ENCODE peak calls at places on chromosomes 7 and 10, in six cellular contexts. One of them, this sample, is unnamed.

GRCh38 chr10:5317547-5318107 is 47.1 kb upstream of the UCN3 start:
- DNase-seq in IMR-90: peak; percentile 73
- DNase-seq in GM12891: no peak
- DNase-seq in upper lobe of left lung: peak; percentile 29
- DNase-seq in stomach: no peak
- DNase-seq in sigmoid colon: no peak
- DNase-seq in this sample: peak; percentile 42

GRCh38 chr10:4691776-4692175 is 134.2 kb upstream of the AKR1E2 start:
- DNase-seq in IMR-90: peak; percentile 66
- DNase-seq in GM12891: no peak
- DNase-seq in upper lobe of left lung: no peak
- DNase-seq in stomach: no peak
- DNase-seq in sigmoid colon: no peak
- DNase-seq in this sample: no peak

GRCh38 chr10:78339251-78339650 is 305.6 kb downstream of the RPS24 start:
- DNase-seq in IMR-90: no peak
- DNase-seq in GM12891: no peak
- DNase-seq in upper lobe of left lung: peak; percentile 13
- DNase-seq in stomach: peak; percentile 21
- DNase-seq in sigmoid colon: peak; percentile 58
- DNase-seq in this sample: no peak

GRCh38 chr7:99563650-99564049 is 5.2 kb downstream of the ZNF655 start:
- DNase-seq in IMR-90: peak; percentile 80
- DNase-seq in GM12891: no peak
- DNase-seq in upper lobe of left lung: no peak
- DNase-seq in stomach: no peak
- DNase-seq in sigmoid colon: no peak
- DNase-seq in this sample: peak; percentile 40

GRCh38 chr7:35232994-35233393 is 20.9 kb downstream of the TBX20 start:
- DNase-seq in IMR-90: no peak
- DNase-seq in GM12891: no peak
- DNase-seq in upper lobe of left lung: no peak
- DNase-seq in stomach: no peak
- DNase-seq in sigmoid colon: no peak
- DNase-seq in this sample: no peak

GRCh38 chr7:37083311-37084096 is 359.2 kb upstream of the AOAH start:
- DNase-seq in IMR-90: peak; percentile 46
- DNase-seq in GM12891: no peak
- DNase-seq in upper lobe of left lung: no peak
- DNase-seq in stomach: no peak
- DNase-seq in sigmoid colon: peak; percentile 87
- DNase-seq in this sample: no peak

GRCh38 chr10:12504176-12504575 is 154.8 kb downstream of the CAMK1D start:
- DNase-seq in IMR-90: no peak
- DNase-seq in GM12891: no peak
- DNase-seq in upper lobe of left lung: peak; percentile 12
- DNase-seq in stomach: peak; percentile 15
- DNase-seq in sigmoid colon: no peak
- DNase-seq in this sample: no peak

GRCh38 chr7:102463841-102464576 is 654 bp downstream of the ALKBH4 start:
- DNase-seq in IMR-90: no peak
- DNase-seq in GM12891: no peak
- DNase-seq in upper lobe of left lung: no peak
- DNase-seq in stomach: no peak
- DNase-seq in sigmoid colon: no peak
- DNase-seq in this sample: no peak

GRCh38 chr7:28411876-28412662 is at the start of gene CREB5:
- DNase-seq in IMR-90: peak; percentile 42
- DNase-seq in GM12891: no peak
- DNase-seq in upper lobe of left lung: no peak
- DNase-seq in stomach: no peak
- DNase-seq in sigmoid colon: no peak
- DNase-seq in this sample: no peak

GRCh38 chr10:91681361-91682276 is 48.7 kb upstream of the PPP1R3C start:
- DNase-seq in IMR-90: no peak
- DNase-seq in GM12891: no peak
- DNase-seq in upper lobe of left lung: no peak
- DNase-seq in stomach: no peak
- DNase-seq in sigmoid colon: no peak
- DNase-seq in this sample: no peak

GRCh38 chr7:116630357-116630756 is 41.6 kb upstream of the MET start:
- DNase-seq in IMR-90: no peak
- DNase-seq in GM12891: peak; percentile 6
- DNase-seq in upper lobe of left lung: no peak
- DNase-seq in stomach: no peak
- DNase-seq in sigmoid colon: no peak
- DNase-seq in this sample: no peak

GRCh38 chr10:34916368-34916767 is 101.3 kb upstream of the PARD3 start:
- DNase-seq in IMR-90: peak; percentile 94
- DNase-seq in GM12891: no peak
- DNase-seq in upper lobe of left lung: no peak
- DNase-seq in stomach: no peak
- DNase-seq in sigmoid colon: no peak
- DNase-seq in this sample: peak; percentile 34

GRCh38 chr10:3400368-3400767 is 227.8 kb upstream of the PITRM1 start:
- DNase-seq in IMR-90: peak; percentile 59
- DNase-seq in GM12891: no peak
- DNase-seq in upper lobe of left lung: no peak
- DNase-seq in stomach: no peak
- DNase-seq in sigmoid colon: no peak
- DNase-seq in this sample: no peak

GRCh38 chr10:70267161-70267933 is 16.5 kb downstream of the NPFFR1 start:
- DNase-seq in IMR-90: peak; percentile 98
- DNase-seq in GM12891: no peak
- DNase-seq in upper lobe of left lung: peak; percentile 33
- DNase-seq in stomach: no peak
- DNase-seq in sigmoid colon: no peak
- DNase-seq in this sample: peak; percentile 96

DNA sequence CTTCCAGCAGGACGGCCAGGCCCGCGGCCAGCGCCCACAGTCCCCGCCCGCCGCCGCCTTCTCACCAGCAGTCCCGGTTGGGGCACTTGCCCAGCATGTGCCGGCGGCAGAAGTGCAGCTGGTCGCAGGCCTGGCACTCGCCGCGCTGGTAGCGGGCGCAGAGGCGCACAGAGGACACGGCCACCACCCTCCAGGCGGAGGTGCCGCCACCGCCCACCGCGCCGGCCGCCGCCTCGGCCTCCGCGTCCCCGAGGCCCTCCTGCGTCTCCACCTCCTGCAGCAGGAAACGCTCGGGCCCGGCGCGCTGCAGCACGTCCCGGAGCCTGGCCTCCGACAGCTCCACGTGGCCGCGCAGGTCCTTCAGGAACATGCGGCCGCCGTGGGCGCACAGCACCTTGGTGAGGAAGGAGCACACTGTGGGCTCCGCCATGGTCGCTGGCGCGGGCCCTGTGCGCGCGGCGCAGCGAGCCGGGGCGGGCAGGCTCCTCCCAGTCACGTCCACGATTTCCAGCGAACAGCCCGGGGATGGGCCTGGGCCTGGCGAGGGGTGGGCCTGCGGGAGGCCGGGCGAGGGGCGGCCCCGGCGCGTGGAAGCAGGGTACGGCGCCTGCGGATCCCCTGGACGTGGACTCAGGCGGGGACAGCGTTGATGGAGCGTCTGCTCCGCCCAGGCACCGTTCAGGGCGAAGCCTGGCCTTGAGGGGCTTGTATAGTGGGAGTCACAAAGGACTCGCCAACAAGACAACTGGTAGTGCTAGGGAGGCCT is at the start of gene ZC3HAV1L:
- DNase-seq in IMR-90: peak; percentile 63
- DNase-seq in GM12891: peak; percentile 79
- DNase-seq in upper lobe of left lung: peak; percentile 31
- DNase-seq in stomach: peak; percentile 60
- DNase-seq in sigmoid colon: peak; percentile 77
- DNase-seq in this sample: no peak
- TF ChIP-seq POLR2A in IMR-90: no peak
- TF ChIP-seq POLR2A in GM12891: peak; percentile 70
- TF ChIP-seq POLR2A in upper lobe of left lung: peak; percentile 30
- TF ChIP-seq POLR2A in stomach: no peak
- TF ChIP-seq POLR2A in sigmoid colon: no peak
- TF ChIP-seq POLR2A in this sample: peak; percentile 52

GRCh38 chr7:22732556-22733126 is 5.6 kb downstream of the IL6 start:
- DNase-seq in IMR-90: peak; percentile 45
- DNase-seq in GM12891: no peak
- DNase-seq in upper lobe of left lung: no peak
- DNase-seq in stomach: no peak
- DNase-seq in sigmoid colon: no peak
- DNase-seq in this sample: no peak
- TF ChIP-seq POLR2A in IMR-90: peak; percentile 94
- TF ChIP-seq POLR2A in GM12891: no peak
- TF ChIP-seq POLR2A in upper lobe of left lung: no peak
- TF ChIP-seq POLR2A in stomach: no peak
- TF ChIP-seq POLR2A in sigmoid colon: no peak
- TF ChIP-seq POLR2A in this sample: no peak

GRCh38 chr7:26153823-26154783 is 2.1 kb downstream of the NFE2L3 start:
- DNase-seq in IMR-90: peak; percentile 68
- DNase-seq in GM12891: no peak
- DNase-seq in upper lobe of left lung: peak; percentile 36
- DNase-seq in stomach: peak; percentile 77
- DNase-seq in sigmoid colon: no peak
- DNase-seq in this sample: peak; percentile 94

GRCh38 chr7:26155531-26156375 is 3.8 kb downstream of the NFE2L3 start:
- DNase-seq in IMR-90: peak; percentile 67
- DNase-seq in GM12891: no peak
- DNase-seq in upper lobe of left lung: peak; percentile 65
- DNase-seq in stomach: no peak
- DNase-seq in sigmoid colon: no peak
- DNase-seq in this sample: peak; percentile 55

GRCh38 chr7:26159243-26159642 is 7.2 kb downstream of the NFE2L3 start:
- DNase-seq in IMR-90: no peak
- DNase-seq in GM12891: no peak
- DNase-seq in upper lobe of left lung: no peak
- DNase-seq in stomach: no peak
- DNase-seq in sigmoid colon: no peak
- DNase-seq in this sample: peak; percentile 32

GRCh38 chr7:26157520-26158105 is 5.6 kb downstream of the NFE2L3 start:
- DNase-seq in IMR-90: no peak
- DNase-seq in GM12891: no peak
- DNase-seq in upper lobe of left lung: no peak
- DNase-seq in stomach: no peak
- DNase-seq in sigmoid colon: no peak
- DNase-seq in this sample: no peak

DNA sequence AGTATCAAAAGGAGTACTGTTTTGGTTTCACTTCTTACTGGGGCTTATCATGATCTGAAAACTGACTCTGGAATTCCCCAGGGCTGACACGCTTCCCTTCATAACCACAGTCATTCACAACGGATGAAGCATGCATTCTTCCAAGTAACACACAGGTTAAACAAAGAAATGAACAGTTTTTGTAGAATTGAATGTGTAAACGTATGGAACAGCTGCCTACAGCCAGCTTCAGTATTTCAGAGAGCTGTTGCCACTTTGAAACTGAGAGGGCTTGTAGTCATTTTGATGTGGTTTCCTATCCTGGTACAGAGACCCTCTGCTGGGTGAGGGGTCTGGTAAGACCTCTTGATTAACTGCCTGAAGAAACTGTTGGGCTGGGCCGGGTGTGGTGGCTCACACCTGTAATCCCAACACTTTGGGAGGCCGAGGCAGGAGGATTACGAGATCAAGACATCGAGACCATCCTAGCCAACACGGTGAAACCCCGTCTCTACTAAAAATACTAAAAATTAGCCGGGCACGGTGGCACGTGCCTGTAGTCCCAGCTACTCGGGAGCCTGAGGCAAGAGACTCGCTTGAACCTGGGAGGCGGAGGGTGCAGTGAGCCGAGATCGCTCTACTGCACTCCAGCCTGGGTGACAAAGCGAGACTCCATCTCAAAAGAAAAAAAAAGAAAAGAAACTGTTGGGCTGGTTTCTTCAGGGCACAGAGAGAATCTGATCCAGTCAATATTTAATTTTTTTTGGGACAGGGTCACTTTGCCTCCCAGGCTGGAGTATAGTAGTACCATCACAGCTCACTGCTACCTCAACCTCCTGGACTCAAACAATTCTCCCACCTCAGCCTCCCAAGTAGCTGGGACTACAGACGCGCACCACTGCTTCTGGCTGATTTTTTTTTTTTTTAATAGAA is 4.7 kb downstream of the NFE2L3 start:
- DNase-seq in IMR-90: peak; percentile 97
- DNase-seq in GM12891: no peak
- DNase-seq in upper lobe of left lung: no peak
- DNase-seq in stomach: no peak
- DNase-seq in sigmoid colon: no peak
- DNase-seq in this sample: peak; percentile 57
- TF ChIP-seq POLR2A in IMR-90: no peak
- TF ChIP-seq POLR2A in GM12891: peak; percentile 57
- TF ChIP-seq POLR2A in upper lobe of left lung: no peak
- TF ChIP-seq POLR2A in stomach: no peak
- TF ChIP-seq POLR2A in sigmoid colon: no peak
- TF ChIP-seq POLR2A in this sample: no peak

GRCh38 chr7:32891800-32892520 is 400 bp upstream of the KBTBD2 start:
- DNase-seq in IMR-90: peak; percentile 92
- DNase-seq in GM12891: peak; percentile 71
- DNase-seq in upper lobe of left lung: peak; percentile 96
- DNase-seq in stomach: peak; percentile 95
- DNase-seq in sigmoid colon: peak; percentile 98
- DNase-seq in this sample: peak; percentile 93

GRCh38 chr7:32892521-32893224 is 1.1 kb upstream of the KBTBD2 start:
- DNase-seq in IMR-90: peak; percentile 67
- DNase-seq in GM12891: no peak
- DNase-seq in upper lobe of left lung: peak; percentile 32
- DNase-seq in stomach: peak; percentile 36
- DNase-seq in sigmoid colon: peak; percentile 76
- DNase-seq in this sample: peak; percentile 55

GRCh38 chr7:32890010-32890552 is 1.5 kb downstream of the KBTBD2 start:
- DNase-seq in IMR-90: peak; percentile 52
- DNase-seq in GM12891: no peak
- DNase-seq in upper lobe of left lung: peak; percentile 55
- DNase-seq in stomach: no peak
- DNase-seq in sigmoid colon: no peak
- DNase-seq in this sample: no peak

GRCh38 chr7:32890553-32891045 is 961 bp downstream of the KBTBD2 start:
- DNase-seq in IMR-90: peak; percentile 71
- DNase-seq in GM12891: no peak
- DNase-seq in upper lobe of left lung: peak; percentile 65
- DNase-seq in stomach: no peak
- DNase-seq in sigmoid colon: no peak
- DNase-seq in this sample: no peak

DNA sequence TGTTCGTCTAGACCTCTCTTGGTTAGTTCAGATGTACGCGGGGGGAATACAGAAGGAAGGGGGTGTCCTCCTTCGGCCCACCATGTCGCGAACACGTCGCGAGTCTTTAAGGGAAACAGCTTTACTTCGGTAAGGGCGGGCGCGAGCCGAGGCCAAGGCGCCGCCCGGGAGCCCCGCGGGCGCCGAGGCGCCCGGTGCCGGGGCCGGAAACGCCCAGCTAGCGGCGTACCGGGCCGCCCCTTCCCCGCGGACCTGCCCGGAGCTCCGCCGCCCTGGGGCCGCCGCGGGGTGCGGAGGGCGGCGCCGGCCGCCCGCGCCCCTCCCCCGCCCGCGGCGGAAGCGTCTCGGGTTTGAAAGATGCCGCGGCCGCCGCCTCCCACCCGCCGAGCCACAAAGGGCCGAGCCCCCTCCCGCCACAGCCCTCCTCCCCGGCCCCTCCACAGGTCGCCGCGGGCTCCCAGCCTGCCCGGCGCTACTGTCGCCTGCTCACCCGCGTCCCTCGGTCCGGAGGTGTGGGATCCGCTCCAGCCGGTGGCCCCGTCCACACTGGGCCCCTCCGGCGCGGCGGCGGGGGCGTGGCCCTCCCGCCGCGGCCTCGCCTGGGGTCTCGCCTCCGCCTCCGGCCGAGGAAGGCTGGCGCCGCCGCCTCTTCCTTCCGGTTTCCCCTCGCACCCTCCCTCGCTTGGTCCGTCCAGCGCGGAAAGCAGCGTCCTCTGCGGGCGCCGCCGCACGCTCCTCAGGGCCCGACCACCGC is at the start of gene KBTBD2:
- DNase-seq in IMR-90: peak; percentile 84
- DNase-seq in GM12891: peak; percentile 60
- DNase-seq in upper lobe of left lung: peak; percentile 81
- DNase-seq in stomach: peak; percentile 82
- DNase-seq in sigmoid colon: peak; percentile 92
- DNase-seq in this sample: peak; percentile 88
- TF ChIP-seq POLR2A in IMR-90: peak; percentile 82
- TF ChIP-seq POLR2A in GM12891: peak; percentile 64
- TF ChIP-seq POLR2A in upper lobe of left lung: peak; percentile 64
- TF ChIP-seq POLR2A in stomach: no peak
- TF ChIP-seq POLR2A in sigmoid colon: no peak
- TF ChIP-seq POLR2A in this sample: peak; percentile 72